ENCODE peak calls at places on chromosome 11, in seven cellular contexts. N, A, K, D, P, C and O are unnamed samples.

GRCh38 chr11:82811369-82811768 is 77.7 kb upstream of the FAM181B start:
- DNase-seq in N (no peak), C (no peak), P (no peak), A (no peak), D (no peak), K (no peak), O (no peak)

GRCh38 chr11:12184696-12185095 is 74.3 kb downstream of the MICAL2 start:
- DNase-seq in K (no peak), C (no peak), D (no peak), A (no peak), N (no peak), P (no peak), O (no peak)

GRCh38 chr11:118820412-118821357 is 29.7 kb upstream of the DDX6 start:
- DNase-seq in P (no peak), C (no peak), A (no peak), D (peak; percentile 90), K (peak; percentile 22), N (peak; percentile 79), O (no peak)

GRCh38 chr11:6635082-6635932 is 16.1 kb upstream of the TPP1 start:
- DNase-seq in P (no peak), A (no peak), D (no peak), C (no peak), K (no peak), N (peak; percentile 58), O (no peak)

GRCh38 chr11:126920833-126921232 is 79.7 kb downstream of the KIRREL3 start:
- DNase-seq in N (no peak), P (no peak), C (no peak), K (no peak), A (no peak), D (no peak), O (no peak)

GRCh38 chr11:8832571-8833260 is 78.3 kb upstream of the AKIP1 start:
- DNase-seq in N (no peak), D (peak; percentile 30), P (no peak), A (no peak), C (no peak), K (peak; percentile 67), O (no peak)

GRCh38 chr11:73141031-73141308 is 1.1 kb downstream of the FCHSD2 start:
- DNase-seq in C (no peak), A (no peak), D (no peak), N (peak; percentile 31), P (no peak), K (peak; percentile 53), O (no peak)

GRCh38 chr11:76209956-76210885 is 3.9 kb upstream of the WNT11 start:
- DNase-seq in P (no peak), C (peak; percentile 28), A (peak; percentile 46), D (peak; percentile 19), K (no peak), N (peak; percentile 79), O (peak; percentile 43)

GRCh38 chr11:46247090-46247489 is 30.4 kb upstream of the CREB3L1 start:
- DNase-seq in N (no peak), C (no peak), K (no peak), A (no peak), P (no peak), D (no peak), O (no peak)

GRCh38 chr11:129323896-129324522 is 51.6 kb upstream of the BARX2 start:
- DNase-seq in A (no peak), D (no peak), C (no peak), P (peak; percentile 43), N (peak; percentile 29), K (peak; percentile 38), O (no peak)

GRCh38 chr11:11208994-11209393 is 144.1 kb downstream of the CSNK2A3 start:
- DNase-seq in A (no peak), P (no peak), D (no peak), C (no peak), K (no peak), N (no peak), O (no peak)

GRCh38 chr11:73410627-73411026 is 34.4 kb downstream of the RELT start:
- DNase-seq in P (no peak), D (no peak), K (no peak), C (no peak), A (no peak), N (no peak), O (no peak)

GRCh38 chr11:118305726-118306125 is 1.2 kb downstream of the CD3E start:
- DNase-seq in D (no peak), C (peak; percentile 21), P (no peak), N (no peak), A (peak; percentile 41), K (no peak), O (peak; percentile 32)

GRCh38 chr11:81497202-81497804 is 1236.4 kb downstream of the FAM181B start:
- DNase-seq in A (no peak), P (no peak), K (peak; percentile 11), C (no peak), N (no peak), D (no peak), O (no peak)

GRCh38 chr11:15591112-15591537 is 476.4 kb downstream of the INSC start:
- DNase-seq in P (no peak), A (no peak), N (peak; percentile 19), C (no peak), K (no peak), D (no peak), O (no peak)

GRCh38 chr11:110525883-110526282 is 96.1 kb downstream of the FDX1 start:
- DNase-seq in N (no peak), K (no peak), P (no peak), C (no peak), D (no peak), A (no peak), O (no peak)

GRCh38 chr11:116946414-116946813 is 109.0 kb upstream of the APOA1 start:
- DNase-seq in A (no peak), N (no peak), K (no peak), D (no peak), C (no peak), P (no peak), O (no peak)

GRCh38 chr11:123300874-123301695 is 106.0 kb upstream of the CLMP start:
- DNase-seq in N (no peak), K (no peak), A (no peak), P (peak; percentile 18), C (no peak), D (no peak), O (no peak)

GRCh38 chr11:32893947-32894827 is 1.6 kb downstream of the QSER1 start:
- DNase-seq in N (no peak), P (no peak), D (no peak), A (no peak), C (no peak), K (peak; percentile 48), O (peak; percentile 40)

GRCh38 chr11:34492806-34493414 is 20.7 kb downstream of the ELF5 start:
- DNase-seq in D (peak; percentile 28), P (peak; percentile 33), K (peak; percentile 54), A (peak; percentile 42), N (no peak), C (no peak), O (peak; percentile 7)

GRCh38 chr11:119529936-119530335 is 107.0 kb upstream of the THY1 start:
- DNase-seq in C (no peak), N (no peak), P (no peak), A (no peak), K (no peak), D (no peak), O (no peak)

GRCh38 chr11:117823294-117823940 is 1.1 kb downstream of the FXYD2 start:
- DNase-seq in P (no peak), D (no peak), K (no peak), N (no peak), C (no peak), A (peak; percentile 37), O (peak; percentile 47)

GRCh38 chr11:11451501-11452005 is 98.5 kb upstream of the CSNK2A3 start:
- DNase-seq in N (no peak), D (no peak), C (no peak), K (no peak), P (no peak), A (no peak), O (no peak)

GRCh38 chr11:93857413-93858185 is 7.2 kb upstream of the VSTM5 start:
- DNase-seq in K (no peak), D (no peak), N (no peak), A (no peak), P (no peak), C (no peak), O (no peak)

GRCh38 chr11:75813622-75814039 is 1.4 kb upstream of the UVRAG start:
- DNase-seq in A (no peak), C (no peak), P (no peak), D (no peak), N (no peak), K (no peak), O (no peak)

GRCh38 chr11:27902981-27903624 is 202.8 kb upstream of the BDNF start:
- DNase-seq in P (no peak), N (no peak), C (no peak), D (no peak), A (no peak), K (no peak), O (no peak)

GRCh38 chr11:8967159-8967558 is 2.9 kb upstream of the TMEM9B start:
- DNase-seq in K (no peak), A (no peak), D (no peak), C (no peak), N (no peak), P (no peak), O (no peak)

GRCh38 chr11:126824035-126824607 is 176.4 kb downstream of the KIRREL3 start:
- DNase-seq in C (no peak), P (no peak), D (no peak), A (no peak), K (no peak), N (no peak), O (no peak)

GRCh38 chr11:126658306-126659056 is 303.0 kb downstream of the ST3GAL4 start:
- DNase-seq in P (no peak), N (no peak), K (no peak), D (no peak), C (no peak), A (no peak), O (no peak)

GRCh38 chr11:34564406-34564805 is 50.8 kb upstream of the ELF5 start:
- DNase-seq in P (no peak), K (no peak), D (no peak), A (no peak), C (no peak), N (no peak), O (no peak)

GRCh38 chr11:104661901-104662300 is 236.4 kb downstream of the CASP12 start:
- DNase-seq in K (no peak), D (no peak), P (no peak), A (no peak), C (no peak), N (no peak), O (no peak)

GRCh38 chr11:70707821-70708220 is 309.5 kb downstream of the CTTN start:
- DNase-seq in P (no peak), K (no peak), N (no peak), C (no peak), A (no peak), D (no peak), O (no peak)

GRCh38 chr11:73170140-73170539 is 28.0 kb upstream of the FCHSD2 start:
- DNase-seq in P (no peak), N (no peak), D (no peak), A (no peak), K (no peak), C (no peak), O (no peak)

GRCh38 chr11:12979928-12980689 is 29.0 kb upstream of the RASSF10 start:
- DNase-seq in D (no peak), P (no peak), A (no peak), C (no peak), K (peak; percentile 50), N (no peak), O (no peak)

GRCh38 chr11:84476581-84476980 is 1150.6 kb downstream of the DLG2 start:
- DNase-seq in P (no peak), A (no peak), D (no peak), C (no peak), N (no peak), K (no peak), O (no peak)

GRCh38 chr11:106974831-106975230 is 43.4 kb downstream of the GUCY1A2 start:
- DNase-seq in N (no peak), P (no peak), K (no peak), D (no peak), C (no peak), A (no peak), O (no peak)

GRCh38 chr11:110092577-110093406 is at the start of gene ZC3H12C:
- DNase-seq in A (peak; percentile 15), N (peak; percentile 85), P (no peak), D (peak; percentile 31), K (peak; percentile 82), C (peak; percentile 8), O (peak; percentile 8)

GRCh38 chr11:120342226-120342625 is 6.0 kb downstream of the ARHGEF12 start:
- DNase-seq in C (no peak), K (no peak), A (no peak), N (no peak), D (no peak), P (no peak), O (no peak)